ENCODE peak calls at places on chromosomes 3 and 15, in seven cellular contexts. B is T-helper 17 cell; H is lower lobe of right lung; J is MM.1S; Y is CD4-positive, CD25-positive, alpha-beta regulatory T cell; T is uterus; X is endodermal cell. M is an unnamed sample.
A peak's percentile ranks its signal among the peaks of the same experiment; 100 is the strongest.

GRCh38 chr3:119322021-119322522 is 27.9 kb downstream of the ARHGAP31 start:
- DNase-seq in X (no peak), H (no peak), J (peak; percentile 10), Y (no peak), B (no peak), T (no peak), M (no peak)

GRCh38 chr3:4981688-4982494 is 2.7 kb downstream of the BHLHE40 start:
- DNase-seq in B (no peak), J (no peak), X (no peak), Y (no peak), H (no peak), T (no peak), M (no peak)

GRCh38 chr3:20573175-20573574 is 387.2 kb upstream of the SGO1 start:
- DNase-seq in J (no peak), X (no peak), B (no peak), T (no peak), Y (no peak), H (no peak), M (no peak)

GRCh38 chr3:152252750-152253149 is 16.0 kb upstream of the MBNL1 start:
- DNase-seq in T (no peak), X (no peak), J (no peak), Y (no peak), H (no peak), B (no peak), M (no peak)

GRCh38 chr3:37718647-37719046 is 143.0 kb upstream of the CTDSPL start:
- DNase-seq in Y (no peak), H (no peak), J (no peak), B (no peak), T (no peak), X (no peak), M (no peak)

GRCh38 chr3:36843065-36844051 is 79.0 kb upstream of the DCLK3 start:
- DNase-seq in Y (peak; percentile 10), B (peak; percentile 24), J (peak; percentile 9), H (no peak), T (no peak), X (peak; percentile 92), M (no peak)

GRCh38 chr3:69182588-69183299 is 60.3 kb upstream of the LMOD3 start:
- DNase-seq in X (no peak), H (no peak), J (no peak), B (no peak), Y (no peak), T (no peak), M (no peak)

GRCh38 chr3:8663177-8664061 is 18.8 kb upstream of the SSUH2 start:
- DNase-seq in B (peak; percentile 11), H (no peak), J (peak; percentile 54), X (peak; percentile 97), Y (no peak), T (no peak), M (no peak)

GRCh38 chr3:49009391-49009790 is 2.2 kb downstream of the WDR6 start:
- DNase-seq in B (no peak), H (no peak), X (no peak), J (no peak), T (no peak), Y (no peak), M (no peak)

GRCh38 chr3:130895690-130896089 is 1.8 kb downstream of the ATP2C1 start:
- DNase-seq in H (no peak), Y (no peak), X (no peak), T (no peak), J (no peak), B (no peak), M (no peak)

GRCh38 chr3:69767571-69767970 is 28.3 kb downstream of the MITF start:
- DNase-seq in J (no peak), T (peak; percentile 61), X (no peak), H (no peak), B (no peak), Y (no peak), M (no peak)

GRCh38 chr3:188349963-188350332 is 196.0 kb downstream of the LPP start:
- DNase-seq in Y (no peak), B (no peak), H (no peak), X (no peak), J (no peak), T (no peak), M (no peak)

GRCh38 chr3:13808576-13808975 is 71.3 kb downstream of the WNT7A start:
- DNase-seq in H (no peak), Y (no peak), J (no peak), T (no peak), X (no peak), B (no peak), M (no peak)

GRCh38 chr3:13811614-13812013 is 68.3 kb downstream of the WNT7A start:
- DNase-seq in X (no peak), Y (no peak), B (no peak), H (no peak), T (no peak), J (no peak), M (no peak)

GRCh38 chr3:13815088-13815683 is 64.7 kb downstream of the WNT7A start:
- DNase-seq in T (no peak), H (no peak), X (no peak), Y (no peak), J (no peak), B (no peak), M (no peak)

GRCh38 chr3:13812039-13812438 is 67.8 kb downstream of the WNT7A start:
- DNase-seq in H (no peak), Y (no peak), X (no peak), B (no peak), T (no peak), J (no peak), M (no peak)
- H3K9me3 ChIP-seq in H (peaks cover 33% of the 10 kb centered on the region), Y (peaks cover 28% of the 10 kb centered on the region), X (peaks cover 27% of the 10 kb centered on the region), B (peaks cover 21% of the 10 kb centered on the region), T (no peaks in the 10 kb centered on the region), J (no peaks in the 10 kb centered on the region), M (peaks cover 29% of the 10 kb centered on the region)

GRCh38 chr15:20340331-20340811 is 201.2 kb downstream of the GOLGA6L6 start:
- DNase-seq in J (peak; percentile 9), X (peak; percentile 77), Y (no peak), H (peak; percentile 91), B (peak; percentile 44), T (peak; percentile 26), M (no peak)
- H3K9me3 ChIP-seq in J (no peaks in the 10 kb centered on the region), X (peaks cover 63% of the 10 kb centered on the region), Y (no peaks in the 10 kb centered on the region), H (peaks cover 10% of the 10 kb centered on the region), B (peaks cover 4% of the 10 kb centered on the region), T (no peaks in the 10 kb centered on the region), M (peaks cover 5% of the 10 kb centered on the region)

GRCh38 chr15:25054943-25055342 is 100.2 kb downstream of the SNRPN start:
- DNase-seq in B (no peak), Y (no peak), H (no peak), X (no peak), T (no peak), J (no peak), M (no peak)

GRCh38 chr15:25057574-25057973 is 102.8 kb downstream of the SNRPN start:
- DNase-seq in T (no peak), X (peak; percentile 29), Y (no peak), H (peak; percentile 5), B (no peak), J (no peak), M (no peak)

GRCh38 chr15:25054329-25054728 is 99.5 kb downstream of the SNRPN start:
- DNase-seq in T (no peak), Y (no peak), B (no peak), H (no peak), X (peak; percentile 35), J (no peak), M (no peak)

GRCh38 chr15:25056484-25057429 is 102.0 kb downstream of the SNRPN start:
- DNase-seq in T (no peak), X (peak; percentile 64), Y (no peak), J (no peak), B (no peak), H (no peak), M (no peak)

DNA sequence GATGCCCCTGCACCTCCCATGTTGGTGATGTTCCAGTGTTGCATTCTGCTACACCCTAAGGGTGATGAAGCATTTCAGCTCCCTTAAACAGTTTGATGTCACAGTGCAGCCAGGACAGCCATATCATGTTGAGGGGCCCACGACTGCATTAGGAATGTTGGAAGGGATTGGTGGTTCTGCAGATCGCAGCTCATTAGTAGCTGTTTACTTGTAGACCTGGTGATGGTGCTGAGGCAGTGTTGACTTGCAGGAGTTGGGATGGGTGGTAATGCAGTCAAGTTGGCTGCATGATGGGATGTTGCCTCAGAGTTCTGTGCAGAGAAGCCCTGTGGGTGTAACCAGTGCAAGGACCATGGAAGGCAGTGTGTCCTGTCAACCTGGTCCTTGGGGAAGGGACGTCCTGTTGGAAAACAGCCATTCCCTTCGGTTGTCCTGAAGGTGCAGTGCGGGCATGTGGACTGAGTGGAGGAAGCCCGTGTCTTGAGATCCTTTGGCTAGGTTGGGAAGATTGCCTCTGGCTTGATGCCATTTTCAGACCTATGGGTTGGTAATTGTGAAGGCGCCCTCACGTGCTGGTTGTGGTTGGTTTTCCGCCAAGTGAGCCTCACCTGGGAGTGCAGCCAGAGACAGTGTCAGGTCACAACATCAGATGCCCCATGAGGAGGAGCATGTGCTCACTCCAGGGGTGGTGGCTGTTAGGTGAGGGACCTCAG is 100.7 kb downstream of the SNRPN start:
- DNase-seq in Y (no peak), H (no peak), B (no peak), J (no peak), T (no peak), X (peak; percentile 32), M (no peak)
- H3K9me3 ChIP-seq in Y (peaks cover 84% of the 10 kb centered on the region), H (peaks cover 99% of the 10 kb centered on the region), B (peaks cover 69% of the 10 kb centered on the region), J (peaks cover 3% of the 10 kb centered on the region), T (no peaks in the 10 kb centered on the region), X (peaks cover 100% of the 10 kb centered on the region), M (peaks cover 100% of the 10 kb centered on the region)

GRCh38 chr3:51908026-51908425 is 4.9 kb upstream of the IQCF1 start:
- DNase-seq in H (no peak), T (no peak), X (no peak), J (no peak), Y (no peak), B (no peak), M (no peak)
- H3K9me3 ChIP-seq in H (no peaks in the 10 kb centered on the region), T (no peaks in the 10 kb centered on the region), X (peaks cover 16% of the 10 kb centered on the region), J (no peaks in the 10 kb centered on the region), Y (peaks cover 6% of the 10 kb centered on the region), B (no peaks in the 10 kb centered on the region), M (no peaks in the 10 kb centered on the region)